ENCODE peak calls at places on chromosomes 12 and 14, in five cellular contexts. D is T-cell; I is stomach; E is GM10248; U is activated CD4-positive, alpha-beta T cell treated with anti-CD3 and anti-CD28 coated beads, Interleukin-2, amount 50 U/mL, for 4 hours. J is an unnamed sample.

GRCh38 chr12:47946413-47947107 is 16.8 kb upstream of the TMEM106C start:
- DNase-seq in E (no peak), U (no peak), I (no peak), D (no peak), J (no peak)

GRCh38 chr14:77498120-77498979 is at the start of gene ISM2:
- DNase-seq in U (peak), E (peak), D (peak), I (peak), J (no peak)

GRCh38 chr14:30357791-30358190 is 201.2 kb upstream of the G2E3 start:
- DNase-seq in E (no peak), I (no peak), U (no peak), D (no peak), J (no peak)

GRCh38 chr12:111598637-111599458 is at the start of gene ATXN2:
- DNase-seq in U (peak), D (no peak), I (peak), E (peak), J (peak)

GRCh38 chr12:109310247-109311125 is 1.4 kb upstream of the FOXN4 start:
- DNase-seq in E (peak), I (no peak), U (no peak), D (no peak), J (no peak)

GRCh38 chr14:59483360-59483759 is 848 bp downstream of the L3HYPDH start:
- DNase-seq in I (no peak), U (no peak), E (no peak), D (no peak), J (no peak)

GRCh38 chr12:20429876-20430275 is 61.5 kb downstream of the PDE3A start:
- DNase-seq in U (no peak), I (no peak), E (no peak), D (no peak), J (no peak)

GRCh38 chr14:73472182-73473114 is 14.1 kb upstream of the NUMB start:
- DNase-seq in U (no peak), D (no peak), E (peak), I (no peak), J (no peak)

GRCh38 chr12:45268672-45269406 is 52.9 kb downstream of the ANO6 start:
- DNase-seq in U (no peak), I (peak), E (peak), D (no peak), J (peak)

GRCh38 chr12:53948650-53949593 is 5.8 kb upstream of the HOXC12 start:
- DNase-seq in D (no peak), I (no peak), U (no peak), E (no peak), J (no peak)

GRCh38 chr12:67042697-67043131 is 226.4 kb upstream of the CAND1 start:
- DNase-seq in E (no peak), D (no peak), I (no peak), U (no peak), J (no peak)

GRCh38 chr14:70660967-70661871 is 19.5 kb downstream of the TTC9 start:
- DNase-seq in U (peak), D (peak), I (peak), E (no peak), J (peak)

GRCh38 chr12:77751939-77752338 is 78.8 kb upstream of the NAV3 start:
- DNase-seq in E (no peak), U (no peak), I (no peak), D (no peak), J (no peak)

GRCh38 chr14:60151715-60152114 is 13.5 kb downstream of the DHRS7 start:
- DNase-seq in E (no peak), U (peak), D (peak), I (peak), J (peak)

GRCh38 chr14:36065831-36066230 is 110.7 kb downstream of the PTCSC3 start:
- DNase-seq in E (no peak), U (no peak), D (no peak), I (no peak), J (no peak)